ENCODE peak calls at places on chromosome 1, in five cellular contexts. T is H9, U is IMR-90, W is neuronal stem cell, A is mesendoderm. L is an unnamed sample.

GRCh38 chr1:46403916-46404315 is 9.8 kb downstream of the FAAH start:
- DNase-seq in T (no peak), U (no peak), W (no peak), A (no peak), L (no peak)

GRCh38 chr1:226325178-226325577 is 16.2 kb upstream of the LIN9 start:
- DNase-seq in T (no peak), U (no peak), W (no peak), A (no peak), L (no peak)

GRCh38 chr1:41485605-41486004 is 1.1 kb upstream of the EDN2 start:
- DNase-seq in T (no peak), U (peak; percentile 79), W (no peak), A (peak; percentile 98), L (peak; percentile 97)

GRCh38 chr1:28365864-28366263 is 3.7 kb upstream of the PHACTR4 start:
- DNase-seq in T (no peak), U (no peak), W (no peak), A (no peak), L (no peak)

GRCh38 chr1:54582566-54583306 is 34.7 kb downstream of the ACOT11 start:
- DNase-seq in T (peak; percentile 71), U (no peak), W (peak; percentile 36), A (peak; percentile 70), L (no peak)

GRCh38 chr1:203937678-203938330 is 76.4 kb downstream of the SNRPE start:
- DNase-seq in T (no peak), U (no peak), W (no peak), A (no peak), L (no peak)

GRCh38 chr1:238199325-238199724 is 308.6 kb upstream of the ZP4 start:
- DNase-seq in T (no peak), U (no peak), W (no peak), A (no peak), L (no peak)

GRCh38 chr1:41383094-41383852 is 22.0 kb downstream of the FOXO6 start:
- DNase-seq in T (no peak), U (peak; percentile 31), W (no peak), A (peak; percentile 56), L (peak; percentile 80)

GRCh38 chr1:43309626-43310025 is 8.8 kb downstream of the TIE1 start:
- DNase-seq in T (no peak), U (peak; percentile 23), W (no peak), A (no peak), L (no peak)

GRCh38 chr1:31394628-31395193 is 18.3 kb upstream of the SERINC2 start:
- DNase-seq in T (peak; percentile 95), U (peak; percentile 75), W (peak; percentile 79), A (peak; percentile 89), L (peak; percentile 80)

GRCh38 chr1:160623860-160624259 is 23.0 kb downstream of the SLAMF1 start:
- DNase-seq in T (no peak), U (no peak), W (no peak), A (no peak), L (no peak)

GRCh38 chr1:228315945-228316588 is 90.6 kb downstream of the TRIM11 start:
- DNase-seq in T (peak; percentile 85), U (no peak), W (no peak), A (no peak), L (no peak)

GRCh38 chr1:192739476-192740184 is 69.2 kb upstream of the RGS2 start:
- DNase-seq in T (no peak), U (no peak), W (no peak), A (no peak), L (no peak)

GRCh38 chr1:102732927-102733326 is 375.4 kb downstream of the COL11A1 start:
- DNase-seq in T (no peak), U (no peak), W (no peak), A (no peak), L (no peak)

GRCh38 chr1:200139661-200140250 is 112.2 kb downstream of the NR5A2 start:
- DNase-seq in T (no peak), U (peak; percentile 68), W (no peak), A (peak; percentile 61), L (peak; percentile 60)

GRCh38 chr1:11478571-11479374 is at the start of gene DISP3:
- DNase-seq in T (peak; percentile 90), U (peak; percentile 34), W (peak; percentile 92), A (peak; percentile 92), L (peak; percentile 57)

GRCh38 chr1:40411843-40412242 is 38.3 kb downstream of the SMAP2 start:
- DNase-seq in T (no peak), U (no peak), W (no peak), A (no peak), L (no peak)

GRCh38 chr1:147676306-147677085 is 6.2 kb upstream of the ACP6 start:
- DNase-seq in T (no peak), U (peak; percentile 77), W (no peak), A (peak; percentile 23), L (peak; percentile 77)

GRCh38 chr1:209218986-209219385 is 364.5 kb upstream of the CAMK1G start:
- DNase-seq in T (no peak), U (no peak), W (no peak), A (no peak), L (no peak)

GRCh38 chr1:67960766-67961165 is 89.7 kb downstream of the DIRAS3 start:
- DNase-seq in T (no peak), U (no peak), W (no peak), A (no peak), L (no peak)

GRCh38 chr1:241423541-241424479 is 66.8 kb upstream of the RGS7 start:
- DNase-seq in T (peak; percentile 66), U (peak; percentile 63), W (peak; percentile 53), A (peak; percentile 51), L (peak; percentile 16)

GRCh38 chr1:85440584-85440983 is 24.4 kb downstream of the DDAH1 start:
- DNase-seq in T (no peak), U (no peak), W (no peak), A (no peak), L (no peak)

GRCh38 chr1:85433096-85433495 is 31.9 kb downstream of the DDAH1 start:
- DNase-seq in T (no peak), U (no peak), W (no peak), A (no peak), L (no peak)

GRCh38 chr1:85438353-85438752 is 26.6 kb downstream of the DDAH1 start:
- DNase-seq in T (no peak), U (peak; percentile 51), W (no peak), A (no peak), L (peak; percentile 73)

DNA sequence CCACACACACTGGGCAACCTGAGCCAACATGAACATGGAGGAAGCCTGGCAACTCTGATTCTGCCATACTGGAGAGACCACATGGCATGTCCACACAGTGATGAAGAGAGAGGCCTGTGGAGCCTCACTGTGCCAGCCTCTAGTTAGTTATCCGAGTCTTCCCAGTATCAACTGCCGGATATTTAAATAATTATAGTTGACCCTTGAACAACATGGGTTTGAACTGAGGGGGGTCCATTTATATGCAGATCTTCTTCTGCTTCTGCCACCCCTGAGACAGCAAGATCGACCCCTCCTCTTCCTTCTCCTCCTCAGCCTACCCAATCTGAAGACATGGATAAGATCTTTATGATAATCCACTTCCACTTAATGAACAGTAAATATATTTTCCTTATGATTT is 27.8 kb downstream of the DDAH1 start:
- DNase-seq in T (no peak), U (no peak), W (no peak), A (no peak), L (no peak)
- H2AK5ac ChIP-seq in T (no peak overlapping the region), U (peak overlapping the region; percentile 4), W (no peak overlapping the region), A (no peak overlapping the region), L (no peak overlapping the region)

DNA sequence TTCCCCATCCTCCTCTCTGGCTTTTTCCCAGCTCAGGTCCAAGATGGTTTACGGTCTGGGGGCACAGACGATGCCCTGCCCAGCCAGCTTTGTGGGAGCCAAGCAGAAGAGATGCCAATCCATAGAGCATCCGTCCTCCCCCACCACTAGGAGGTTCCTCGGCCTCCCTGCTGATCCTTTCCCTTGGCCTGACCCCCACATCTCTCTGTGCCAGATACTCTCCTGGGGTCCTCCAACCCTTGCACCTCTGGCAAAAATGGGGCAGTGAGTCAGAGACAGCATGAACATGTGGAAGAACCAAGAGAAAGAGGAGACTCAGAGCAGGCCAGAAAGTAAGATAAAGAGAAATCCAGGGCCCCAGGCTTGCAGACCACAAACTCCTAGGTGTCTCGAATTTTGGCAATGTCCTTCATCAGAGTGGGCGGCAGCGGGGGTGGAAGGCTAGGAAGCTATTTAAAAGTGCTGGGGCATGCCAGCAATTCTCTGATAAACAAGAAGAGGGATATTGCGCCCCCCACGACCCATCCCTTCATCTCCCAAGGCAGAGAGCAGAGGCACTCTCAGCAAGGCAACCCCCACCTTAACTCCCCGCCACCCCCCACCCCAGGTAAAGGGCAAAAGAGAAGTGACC is 11.4 kb downstream of the BLACAT1 start:
- DNase-seq in T (no peak), U (no peak), W (no peak), A (no peak), L (no peak)
- H2AK5ac ChIP-seq in T (no peak overlapping the region), U (no peak overlapping the region), W (peak overlapping the region; percentile 73), A (no peak overlapping the region), L (no peak overlapping the region)

GRCh38 chr1:36981126-36981525 is 53.2 kb downstream of the GRIK3 start:
- DNase-seq in T (no peak), U (no peak), W (no peak), A (no peak), L (no peak)

GRCh38 chr1:36982708-36983107 is 51.6 kb downstream of the GRIK3 start:
- DNase-seq in T (no peak), U (no peak), W (no peak), A (peak; percentile 9), L (no peak)

GRCh38 chr1:36984675-36985074 is 49.6 kb downstream of the GRIK3 start:
- DNase-seq in T (no peak), U (no peak), W (no peak), A (no peak), L (no peak)

GRCh38 chr1:36984026-36984425 is 50.3 kb downstream of the GRIK3 start:
- DNase-seq in T (no peak), U (no peak), W (no peak), A (no peak), L (no peak)

DNA sequence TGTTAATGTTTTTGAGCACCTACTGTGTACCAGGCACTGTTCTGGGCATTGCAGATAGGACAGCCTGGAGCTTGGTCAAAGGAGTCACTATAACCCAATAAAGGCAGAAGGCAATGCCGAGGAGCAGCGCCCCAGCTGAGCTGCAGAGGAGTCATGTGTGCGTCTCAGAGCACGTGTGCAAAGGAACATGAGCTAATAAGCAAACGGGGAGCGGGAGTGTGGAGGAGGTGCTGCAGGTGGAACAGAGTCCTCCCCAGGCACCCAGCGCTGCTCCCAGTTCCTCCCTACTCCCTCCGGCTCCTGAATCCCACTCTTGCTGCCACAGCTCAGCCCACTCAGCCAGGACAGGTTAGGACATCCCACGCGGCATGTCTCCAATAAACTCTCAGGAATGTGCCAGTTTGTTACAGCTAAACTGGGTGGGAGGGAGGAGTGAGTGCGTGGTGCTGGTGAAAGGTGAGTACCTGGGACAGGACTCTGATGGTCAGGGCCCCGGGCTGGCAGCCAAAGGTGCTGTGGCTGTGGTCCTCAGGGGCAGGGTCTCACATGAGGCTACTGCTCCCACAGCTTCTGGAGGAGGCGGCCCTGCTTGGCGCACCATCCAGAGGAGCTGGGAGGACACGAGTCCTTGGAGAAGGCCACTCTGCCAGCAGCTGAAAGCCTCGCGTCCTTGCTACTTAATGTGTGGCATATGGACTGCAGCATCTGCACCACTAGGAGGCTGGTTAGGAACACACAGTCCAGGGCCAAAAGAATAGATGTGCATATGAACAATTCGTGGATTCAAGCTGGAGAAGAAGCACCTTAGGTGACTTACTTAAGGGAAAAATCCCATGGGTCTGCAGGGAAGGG is 52.3 kb downstream of the GRIK3 start:
- DNase-seq in T (no peak), U (no peak), W (no peak), A (no peak), L (no peak)
- H2AK5ac ChIP-seq in T (no peak overlapping the region), U (no peak overlapping the region), W (peak overlapping the region; percentile 64), A (no peak overlapping the region), L (no peak overlapping the region)

DNA sequence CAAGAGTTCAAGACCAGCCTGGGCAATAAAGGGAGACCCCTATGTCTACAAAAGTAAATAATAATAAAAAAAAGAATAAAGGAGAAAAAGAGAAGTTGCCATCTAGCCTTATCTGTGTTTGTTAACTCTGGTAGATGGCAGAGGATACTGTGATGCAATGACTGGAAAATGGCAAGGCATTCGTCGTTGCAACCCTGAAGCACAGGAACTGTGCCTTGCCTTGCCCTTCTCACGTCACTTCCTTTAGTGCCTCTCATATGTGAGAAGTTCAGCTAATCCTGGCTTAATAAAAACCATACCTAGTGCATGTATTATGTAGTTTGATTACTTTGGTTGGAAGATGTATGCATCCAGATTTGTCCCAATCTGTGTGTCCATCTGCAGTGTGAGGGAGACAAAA is 25.8 kb upstream of the PIGC start:
- DNase-seq in T (no peak), U (no peak), W (no peak), A (no peak), L (no peak)
- H2AK5ac ChIP-seq in T (no peak overlapping the region), U (no peak overlapping the region), W (no peak overlapping the region), A (no peak overlapping the region), L (no peak overlapping the region)

L was measured in mesenchymal stem cell.